ENCODE peak calls at places on chromosomes 1 and 21, in four cellular contexts. One of them, this sample, is unnamed.

GRCh38 chr21:39314155-39315027 is 959 bp upstream of the BRWD1 start:
- DNase-seq in HepG2: peak; percentile 31
- DNase-seq in K562: peak; percentile 71
- DNase-seq in H1: no peak
- DNase-seq in this sample: peak; percentile 10

GRCh38 chr1:30657131-30658013 is 66.0 kb downstream of the MATN1 start:
- DNase-seq in HepG2: no peak
- DNase-seq in K562: no peak
- DNase-seq in H1: no peak
- DNase-seq in this sample: no peak

GRCh38 chr1:112718691-112719418 is 3.7 kb upstream of the PPM1J start:
- DNase-seq in HepG2: no peak
- DNase-seq in K562: peak; percentile 73
- DNase-seq in H1: no peak
- DNase-seq in this sample: peak; percentile 51

GRCh38 chr21:28671549-28672195 is 321.0 kb downstream of the LTN1 start:
- DNase-seq in HepG2: no peak
- DNase-seq in K562: no peak
- DNase-seq in H1: no peak
- DNase-seq in this sample: no peak

GRCh38 chr1:228206582-228207351 is 1.1 kb upstream of the OBSCN start:
- DNase-seq in HepG2: no peak
- DNase-seq in K562: no peak
- DNase-seq in H1: no peak
- DNase-seq in this sample: no peak

GRCh38 chr21:44751799-44752636 is 40.6 kb upstream of the TSPEAR start:
- DNase-seq in HepG2: no peak
- DNase-seq in K562: no peak
- DNase-seq in H1: no peak
- DNase-seq in this sample: no peak

GRCh38 chr21:42533963-42534355 is 20.3 kb downstream of the SLC37A1 start:
- DNase-seq in HepG2: no peak
- DNase-seq in K562: no peak
- DNase-seq in H1: no peak
- DNase-seq in this sample: no peak

GRCh38 chr1:166721145-166721544 is 118.1 kb upstream of the POGK start:
- DNase-seq in HepG2: no peak
- DNase-seq in K562: peak; percentile 37
- DNase-seq in H1: no peak
- DNase-seq in this sample: no peak

DNA sequence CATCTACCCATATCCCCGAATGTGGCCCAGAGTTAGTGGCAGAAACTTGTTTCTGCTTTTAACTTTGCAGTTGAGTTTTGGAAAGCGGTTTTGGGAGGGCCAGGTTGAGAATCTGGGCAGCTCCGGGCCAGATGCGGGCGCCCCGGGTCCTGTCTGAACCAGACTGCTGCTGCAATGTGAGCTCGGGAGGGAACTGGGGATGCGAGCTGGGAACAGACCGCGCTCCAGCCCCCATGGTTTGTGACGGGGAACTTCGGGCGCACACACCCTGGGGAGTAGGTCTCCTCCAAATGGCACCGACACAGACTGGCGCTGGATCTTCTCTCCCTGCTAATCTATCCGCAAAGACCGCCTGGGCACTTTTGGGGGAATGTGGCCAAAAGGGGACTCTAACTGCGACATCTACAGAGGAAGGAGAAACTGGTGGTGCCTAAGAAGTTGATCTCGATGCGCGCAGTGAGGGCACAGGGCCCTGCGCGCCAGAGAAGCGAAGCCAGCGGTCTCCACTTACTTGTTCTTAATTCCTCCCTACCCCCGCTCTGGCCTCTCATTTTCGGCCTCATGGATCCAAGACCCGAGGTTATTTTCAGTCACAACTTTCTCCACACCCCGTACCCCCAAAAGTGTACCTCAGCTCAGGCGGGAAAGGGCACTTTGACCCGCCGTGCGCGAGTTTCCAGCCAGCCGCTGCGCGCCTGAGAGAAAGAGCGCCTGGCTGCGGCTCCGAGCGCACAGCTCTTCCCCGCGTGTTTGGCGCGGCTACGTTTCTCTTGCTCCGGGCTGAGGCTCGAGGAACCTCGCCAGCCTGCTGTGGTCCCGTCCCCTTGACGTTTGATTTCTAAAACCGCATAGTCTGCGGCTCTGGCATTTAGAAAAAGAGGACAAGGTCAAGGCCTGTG is 411.0 kb upstream of the ESRRG start:
- DNase-seq in HepG2: no peak
- DNase-seq in K562: no peak
- DNase-seq in H1: no peak
- DNase-seq in this sample: no peak
- TF ChIP-seq USF2 in HepG2: no peak
- TF ChIP-seq USF2 in K562: no peak
- TF ChIP-seq USF2 in H1: no peak
- TF ChIP-seq USF2 in this sample: no peak

GRCh38 chr21:14711287-14711686 is 165.2 kb upstream of the SAMSN1 start:
- DNase-seq in HepG2: no peak
- DNase-seq in K562: no peak
- DNase-seq in H1: no peak
- DNase-seq in this sample: no peak
- TF ChIP-seq EP300 in HepG2: no peak
- TF ChIP-seq EP300 in K562: no peak
- TF ChIP-seq EP300 in H1: no peak
- TF ChIP-seq EP300 in this sample: no peak

DNA sequence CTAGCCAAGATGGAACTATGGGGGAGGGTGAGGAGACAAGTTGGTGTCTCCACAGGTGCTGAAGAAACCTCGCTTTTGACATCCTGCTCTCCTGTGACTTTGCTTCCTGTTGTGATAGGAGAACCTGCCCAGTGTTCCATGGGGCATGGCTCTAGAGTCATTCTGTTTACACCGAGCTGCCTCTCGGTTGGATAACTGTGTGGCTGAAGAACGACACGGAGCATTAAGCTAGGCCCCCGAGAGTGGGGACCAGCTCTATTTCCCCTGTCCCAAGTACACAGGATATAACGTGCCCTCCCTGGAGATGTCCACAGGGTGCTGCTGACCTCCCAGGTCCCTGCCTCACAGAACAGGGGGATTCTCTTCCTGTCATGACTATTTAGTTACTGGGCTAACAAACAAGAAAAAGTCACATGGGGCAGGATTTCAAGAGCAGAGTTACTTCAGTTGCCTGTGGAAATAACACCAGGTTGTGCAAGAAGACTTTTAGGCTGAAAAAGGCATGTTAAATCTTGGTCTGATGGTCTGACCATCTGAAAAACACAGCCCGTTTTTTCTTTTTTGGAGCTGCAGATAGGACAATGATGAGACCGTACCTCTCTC is 29.4 kb upstream of the PPP2R5A start:
- DNase-seq in HepG2: peak; percentile 87
- DNase-seq in K562: no peak
- DNase-seq in H1: no peak
- DNase-seq in this sample: no peak
- TF ChIP-seq RNF2 in HepG2: no peak
- TF ChIP-seq RNF2 in K562: no peak
- TF ChIP-seq RNF2 in H1: no peak
- TF ChIP-seq RNF2 in this sample: no peak

GRCh38 chr21:34889537-34890257 is 159.4 kb downstream of the RUNX1 start:
- DNase-seq in HepG2: peak; percentile 50
- DNase-seq in K562: peak; percentile 88
- DNase-seq in H1: no peak
- DNase-seq in this sample: peak; percentile 61
- TF ChIP-seq USF2 in HepG2: no peak
- TF ChIP-seq USF2 in K562: peak; percentile 23
- TF ChIP-seq USF2 in H1: no peak
- TF ChIP-seq USF2 in this sample: no peak

DNA sequence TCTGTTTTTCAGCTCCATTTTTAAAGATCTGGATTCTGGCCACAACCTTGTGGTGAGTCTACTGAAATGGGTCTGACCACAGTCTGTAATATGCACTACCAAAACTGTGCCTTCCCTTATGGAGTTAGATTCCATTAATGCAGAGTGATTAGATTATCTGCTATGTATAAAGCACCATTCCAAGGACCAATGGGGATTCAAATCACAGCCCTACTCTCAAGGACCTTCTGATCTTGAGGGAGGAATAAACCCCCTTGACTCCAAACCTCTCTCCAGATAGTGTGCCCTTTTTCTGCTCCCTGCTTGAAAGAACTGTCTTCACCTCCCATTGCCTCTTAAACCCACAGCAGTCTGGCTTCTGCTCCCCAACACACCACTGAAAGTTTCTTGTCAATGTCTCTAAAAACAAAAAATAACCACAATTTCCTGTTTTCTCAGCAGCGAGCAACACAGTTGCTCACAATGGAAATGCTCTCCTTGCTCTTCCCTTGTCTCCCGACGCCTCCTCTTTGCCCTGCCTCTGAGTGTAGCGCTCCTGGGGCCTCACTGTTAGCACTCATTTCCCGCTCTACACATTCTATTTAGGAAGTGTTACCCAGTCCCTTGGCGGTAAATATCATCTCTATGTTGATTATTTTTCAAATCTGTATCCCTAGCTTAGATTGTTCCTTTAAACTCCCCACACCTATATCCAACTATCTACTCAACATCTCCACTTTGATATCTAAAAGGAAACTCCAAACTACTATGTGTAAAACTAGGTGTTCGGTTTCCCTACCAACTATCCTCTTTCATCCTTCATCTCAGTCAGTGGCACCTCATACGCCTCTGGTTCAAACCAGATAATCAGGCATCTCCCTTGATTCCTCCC is 13.6 kb downstream of the PCNX2 start:
- DNase-seq in HepG2: no peak
- DNase-seq in K562: no peak
- DNase-seq in H1: no peak
- DNase-seq in this sample: no peak
- TF ChIP-seq EP300 in HepG2: no peak
- TF ChIP-seq EP300 in K562: no peak
- TF ChIP-seq EP300 in H1: no peak
- TF ChIP-seq EP300 in this sample: no peak

GRCh38 chr1:20386682-20387081 is 96.0 kb downstream of the VWA5B1 start:
- DNase-seq in HepG2: no peak
- DNase-seq in K562: no peak
- DNase-seq in H1: no peak
- DNase-seq in this sample: no peak
- TF ChIP-seq RNF2 in HepG2: no peak
- TF ChIP-seq RNF2 in K562: no peak
- TF ChIP-seq RNF2 in H1: no peak
- TF ChIP-seq RNF2 in this sample: no peak